ENCODE peak calls at places on chromosomes 12 and 14, in five cellular contexts. One of them, this sample, is unnamed. For H3K36me3, the result is how much of the 10 kb centered on the place peaks cover.

GRCh38 chr12:101637936-101638335 is 43.2 kb downstream of the MYBPC1 start:
- DNase-seq in testis: no peak
- DNase-seq in heart right ventricle: no peak
- DNase-seq in lung: no peak
- DNase-seq in adipocyte: no peak
- DNase-seq in this sample: no peak

GRCh38 chr12:114241973-114242434 is 163.9 kb downstream of the TBX5 start:
- DNase-seq in heart right ventricle: no peak
- DNase-seq in adipocyte: no peak
- DNase-seq in testis: peak
- DNase-seq in lung: no peak
- DNase-seq in this sample: no peak

GRCh38 chr12:7879246-7879645 is 6.5 kb upstream of the SLC2A14 start:
- DNase-seq in lung: no peak
- DNase-seq in heart right ventricle: no peak
- DNase-seq in adipocyte: no peak
- DNase-seq in testis: no peak
- DNase-seq in this sample: no peak

GRCh38 chr14:100851946-100852620 is 26.2 kb downstream of the MEG3 start:
- DNase-seq in heart right ventricle: no peak
- DNase-seq in adipocyte: no peak
- DNase-seq in lung: no peak
- DNase-seq in testis: peak
- DNase-seq in this sample: no peak

GRCh38 chr12:46526231-46526630 is 153.7 kb upstream of the SLC38A2 start:
- DNase-seq in heart right ventricle: no peak
- DNase-seq in lung: no peak
- DNase-seq in testis: no peak
- DNase-seq in adipocyte: no peak
- DNase-seq in this sample: no peak

GRCh38 chr14:73589128-73589527 is 2.5 kb upstream of the ACOT4 start:
- DNase-seq in heart right ventricle: no peak
- DNase-seq in lung: no peak
- DNase-seq in testis: no peak
- DNase-seq in adipocyte: no peak
- DNase-seq in this sample: no peak

GRCh38 chr12:32296541-32296940 is 102.8 kb upstream of the FGD4 start:
- DNase-seq in testis: no peak
- DNase-seq in adipocyte: no peak
- DNase-seq in lung: no peak
- DNase-seq in heart right ventricle: no peak
- DNase-seq in this sample: no peak

GRCh38 chr12:95674088-95674595 is 116.4 kb downstream of the NTN4 start:
- DNase-seq in adipocyte: no peak
- DNase-seq in lung: no peak
- DNase-seq in heart right ventricle: no peak
- DNase-seq in testis: no peak
- DNase-seq in this sample: no peak

GRCh38 chr14:51818748-51819386 is 41.5 kb upstream of the GNG2 start:
- DNase-seq in lung: no peak
- DNase-seq in testis: no peak
- DNase-seq in adipocyte: no peak
- DNase-seq in heart right ventricle: no peak
- DNase-seq in this sample: no peak

GRCh38 chr12:124792961-124793441 is 70.7 kb downstream of the SCARB1 start:
- DNase-seq in lung: no peak
- DNase-seq in testis: no peak
- DNase-seq in heart right ventricle: no peak
- DNase-seq in adipocyte: peak
- DNase-seq in this sample: no peak

GRCh38 chr12:12736759-12737676 is 19.9 kb downstream of the CDKN1B start:
- DNase-seq in heart right ventricle: no peak
- DNase-seq in testis: no peak
- DNase-seq in adipocyte: peak
- DNase-seq in lung: no peak
- DNase-seq in this sample: peak

GRCh38 chr12:100716658-100716948 is 78.0 kb upstream of the ANO4 start:
- DNase-seq in lung: no peak
- DNase-seq in testis: no peak
- DNase-seq in heart right ventricle: no peak
- DNase-seq in adipocyte: no peak
- DNase-seq in this sample: no peak

GRCh38 chr12:124098887-124099286 is 125.9 kb downstream of the ZNF664 start:
- DNase-seq in lung: no peak
- DNase-seq in testis: no peak
- DNase-seq in heart right ventricle: no peak
- DNase-seq in adipocyte: no peak
- DNase-seq in this sample: no peak

GRCh38 chr12:42960087-42960527 is 370.6 kb upstream of the PRICKLE1 start:
- DNase-seq in lung: no peak
- DNase-seq in heart right ventricle: no peak
- DNase-seq in testis: no peak
- DNase-seq in adipocyte: no peak
- DNase-seq in this sample: no peak

GRCh38 chr12:116455540-116456306 is 103.5 kb upstream of the MAP1LC3B2 start:
- DNase-seq in heart right ventricle: peak
- DNase-seq in testis: peak
- DNase-seq in lung: peak
- DNase-seq in adipocyte: peak
- DNase-seq in this sample: no peak

GRCh38 chr12:95402096-95402495 is 71.9 kb upstream of the METAP2 start:
- DNase-seq in heart right ventricle: no peak
- DNase-seq in adipocyte: no peak
- DNase-seq in lung: no peak
- DNase-seq in testis: no peak
- DNase-seq in this sample: no peak

GRCh38 chr12:54282949-54283593 is 2.5 kb downstream of the HNRNPA1 start:
- DNase-seq in heart right ventricle: no peak
- DNase-seq in lung: no peak
- DNase-seq in testis: no peak
- DNase-seq in adipocyte: no peak
- DNase-seq in this sample: no peak

GRCh38 chr12:118052324-118053070 is 8.5 kb downstream of the WSB2 start:
- DNase-seq in adipocyte: peak
- DNase-seq in testis: peak
- DNase-seq in heart right ventricle: peak
- DNase-seq in lung: peak
- DNase-seq in this sample: no peak

GRCh38 chr12:48788852-48789775 is at the start of gene ADCY6:
- DNase-seq in testis: peak
- DNase-seq in lung: peak
- DNase-seq in adipocyte: peak
- DNase-seq in heart right ventricle: peak
- DNase-seq in this sample: no peak

GRCh38 chr14:92959189-92959531 is 36.2 kb downstream of the CHGA start:
- DNase-seq in lung: no peak
- DNase-seq in heart right ventricle: peak
- DNase-seq in adipocyte: no peak
- DNase-seq in testis: no peak
- DNase-seq in this sample: no peak

GRCh38 chr14:105223260-105223659 is 25.1 kb upstream of the BTBD6 start:
- DNase-seq in lung: no peak
- DNase-seq in heart right ventricle: no peak
- DNase-seq in adipocyte: no peak
- DNase-seq in testis: no peak
- DNase-seq in this sample: no peak
- H3K36me3 ChIP-seq in lung: under half
- H3K36me3 ChIP-seq in heart right ventricle: under half
- H3K36me3 ChIP-seq in adipocyte: under half
- H3K36me3 ChIP-seq in testis: under half
- H3K36me3 ChIP-seq in this sample: under half

GRCh38 chr14:90617942-90618341 is 198.3 kb downstream of the TTC7B start:
- DNase-seq in heart right ventricle: no peak
- DNase-seq in testis: no peak
- DNase-seq in lung: no peak
- DNase-seq in adipocyte: no peak
- DNase-seq in this sample: no peak
- H3K36me3 ChIP-seq in heart right ventricle: under half
- H3K36me3 ChIP-seq in testis: under half
- H3K36me3 ChIP-seq in lung: under half
- H3K36me3 ChIP-seq in adipocyte: under half
- H3K36me3 ChIP-seq in this sample: under half

GRCh38 chr12:65263777-65264176 is 14.7 kb upstream of the MSRB3 start:
- DNase-seq in adipocyte: no peak
- DNase-seq in testis: no peak
- DNase-seq in lung: no peak
- DNase-seq in heart right ventricle: no peak
- DNase-seq in this sample: no peak
- H3K36me3 ChIP-seq in adipocyte: under half
- H3K36me3 ChIP-seq in testis: under half
- H3K36me3 ChIP-seq in lung: under half
- H3K36me3 ChIP-seq in heart right ventricle: under half
- H3K36me3 ChIP-seq in this sample: under half

DNA sequence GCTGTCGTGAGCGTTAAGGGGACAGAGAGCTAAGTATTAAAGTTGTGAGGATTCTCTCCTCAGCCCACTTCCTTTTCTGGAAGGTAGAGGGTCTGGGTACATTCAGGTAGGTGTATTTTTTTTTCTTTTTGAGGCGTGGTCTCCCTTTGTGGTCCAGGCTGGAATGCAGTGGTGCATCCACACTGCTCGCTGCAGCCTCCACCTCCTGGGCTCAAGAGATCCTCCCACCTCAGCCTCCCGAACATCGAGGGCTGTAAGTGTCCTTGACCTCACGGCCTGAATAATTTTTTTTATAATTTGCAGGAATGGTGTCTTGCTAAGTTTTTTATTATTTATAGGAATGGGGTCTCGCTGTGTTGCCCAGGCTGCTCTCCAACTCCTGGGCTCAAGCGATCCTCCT is 1.4 kb downstream of the PUS1 start:
- DNase-seq in adipocyte: no peak
- DNase-seq in testis: no peak
- DNase-seq in lung: no peak
- DNase-seq in heart right ventricle: no peak
- DNase-seq in this sample: no peak
- H3K36me3 ChIP-seq in adipocyte: under half
- H3K36me3 ChIP-seq in testis: under half
- H3K36me3 ChIP-seq in lung: under half
- H3K36me3 ChIP-seq in heart right ventricle: under half
- H3K36me3 ChIP-seq in this sample: under half

GRCh38 chr12:82436354-82436753 is 78.0 kb downstream of the METTL25 start:
- DNase-seq in heart right ventricle: no peak
- DNase-seq in testis: no peak
- DNase-seq in lung: no peak
- DNase-seq in adipocyte: peak
- DNase-seq in this sample: no peak
- H3K36me3 ChIP-seq in heart right ventricle: under half
- H3K36me3 ChIP-seq in testis: under half
- H3K36me3 ChIP-seq in lung: under half
- H3K36me3 ChIP-seq in adipocyte: under half
- H3K36me3 ChIP-seq in this sample: under half

DNA sequence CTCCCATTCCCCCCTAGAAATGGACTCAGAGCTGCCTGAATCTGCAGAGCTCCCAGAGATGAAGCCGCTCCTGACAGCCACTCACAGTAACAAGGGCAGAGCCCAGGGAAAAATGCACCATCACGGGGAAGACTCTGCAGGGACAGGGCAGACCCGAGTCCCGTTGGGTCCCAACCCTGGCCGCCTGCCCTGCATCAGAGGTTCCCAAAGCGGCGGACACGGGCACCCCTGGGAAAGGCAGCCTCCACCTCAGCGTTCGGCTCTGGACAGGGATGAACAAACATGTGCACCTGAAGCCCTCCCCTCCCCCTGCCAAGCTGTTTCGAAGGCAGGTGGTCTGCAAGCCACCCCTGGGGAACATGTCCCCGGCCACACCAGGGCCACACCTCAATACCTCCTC is 320.4 kb downstream of the ADGRD1 start:
- DNase-seq in heart right ventricle: no peak
- DNase-seq in lung: no peak
- DNase-seq in testis: no peak
- DNase-seq in adipocyte: no peak
- DNase-seq in this sample: no peak
- H3K36me3 ChIP-seq in heart right ventricle: under half
- H3K36me3 ChIP-seq in lung: under half
- H3K36me3 ChIP-seq in testis: under half
- H3K36me3 ChIP-seq in adipocyte: under half
- H3K36me3 ChIP-seq in this sample: under half

DNA sequence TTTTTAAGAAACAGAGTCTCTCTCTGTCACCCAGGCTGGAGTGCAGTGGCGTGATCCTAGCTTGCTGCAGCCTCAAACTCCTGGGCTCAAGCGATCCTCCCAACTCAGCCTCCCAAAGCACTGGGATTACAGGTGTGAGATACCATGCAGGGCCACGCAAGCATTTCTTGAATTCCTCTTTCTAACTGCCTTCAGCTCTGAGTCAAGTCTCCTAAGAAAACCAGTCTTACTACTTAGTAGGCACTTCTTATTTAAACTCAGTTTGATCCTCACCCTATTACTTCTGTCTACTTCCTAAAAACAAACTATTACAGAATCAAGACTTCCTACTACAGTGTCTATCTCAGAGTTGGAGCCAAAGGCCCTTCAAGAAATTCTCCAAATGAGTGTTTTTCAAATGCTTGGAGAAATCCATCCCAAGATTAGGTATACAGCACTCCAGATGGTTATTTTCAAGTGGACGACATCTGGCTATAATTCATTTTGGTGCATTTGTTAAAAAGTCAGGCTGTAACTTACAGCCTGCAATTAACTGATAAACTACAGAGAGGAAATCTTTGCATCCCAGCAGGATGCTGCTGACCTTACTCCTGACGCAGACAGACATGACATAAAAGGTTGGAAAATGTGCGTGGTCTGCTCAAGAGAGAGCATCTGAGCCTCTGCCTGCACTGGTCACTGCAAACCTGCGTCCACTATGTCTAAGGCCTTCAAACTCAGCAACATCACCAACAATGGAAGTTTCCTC is 34.8 kb downstream of the SSH1 start:
- DNase-seq in heart right ventricle: no peak
- DNase-seq in testis: no peak
- DNase-seq in adipocyte: no peak
- DNase-seq in lung: no peak
- DNase-seq in this sample: no peak
- H3K36me3 ChIP-seq in heart right ventricle: under half
- H3K36me3 ChIP-seq in testis: under half
- H3K36me3 ChIP-seq in adipocyte: half or more
- H3K36me3 ChIP-seq in lung: under half
- H3K36me3 ChIP-seq in this sample: under half

GRCh38 chr12:121814429-121815119 is 10.8 kb downstream of the SETD1B start:
- DNase-seq in testis: no peak
- DNase-seq in adipocyte: no peak
- DNase-seq in lung: no peak
- DNase-seq in heart right ventricle: no peak
- DNase-seq in this sample: no peak
- H3K36me3 ChIP-seq in testis: under half
- H3K36me3 ChIP-seq in adipocyte: half or more
- H3K36me3 ChIP-seq in lung: under half
- H3K36me3 ChIP-seq in heart right ventricle: under half
- H3K36me3 ChIP-seq in this sample: half or more

GRCh38 chr14:90728951-90729350 is 87.3 kb downstream of the TTC7B start:
- DNase-seq in heart right ventricle: no peak
- DNase-seq in testis: no peak
- DNase-seq in adipocyte: no peak
- DNase-seq in lung: no peak
- DNase-seq in this sample: no peak
- H3K36me3 ChIP-seq in heart right ventricle: under half
- H3K36me3 ChIP-seq in testis: under half
- H3K36me3 ChIP-seq in adipocyte: under half
- H3K36me3 ChIP-seq in lung: under half
- H3K36me3 ChIP-seq in this sample: under half